ENCODE peak calls at places on chromosomes 6 and 20, in four cellular contexts. One of them, this sample, is unnamed.

GRCh38 chr20:10609276-10609675 is 64.5 kb downstream of the JAG1 start:
- DNase-seq in A549: no peak
- DNase-seq in K562: no peak
- DNase-seq in HepG2: no peak
- DNase-seq in this sample: no peak

GRCh38 chr6:138999949-139000725 is 12.1 kb upstream of the REPS1 start:
- DNase-seq in A549: no peak
- DNase-seq in K562: no peak
- DNase-seq in HepG2: no peak
- DNase-seq in this sample: no peak

GRCh38 chr6:36028088-36028886 is 679 bp downstream of the MAPK14 start:
- DNase-seq in HepG2: peak
- DNase-seq in K562: peak
- DNase-seq in A549: no peak
- DNase-seq in this sample: peak

GRCh38 chr6:73858376-73858775 is 162.4 kb downstream of the CD109 start:
- DNase-seq in HepG2: no peak
- DNase-seq in K562: no peak
- DNase-seq in A549: no peak
- DNase-seq in this sample: no peak

GRCh38 chr20:34834459-34834893 is 9.0 kb upstream of the NCOA6 start:
- DNase-seq in A549: peak
- DNase-seq in HepG2: peak
- DNase-seq in K562: peak
- DNase-seq in this sample: peak

GRCh38 chr6:133343220-133343619 is 102.1 kb downstream of the EYA4 start:
- DNase-seq in K562: no peak
- DNase-seq in A549: no peak
- DNase-seq in HepG2: no peak
- DNase-seq in this sample: no peak

GRCh38 chr20:62476074-62476838 is 461 bp upstream of the GATA5 start:
- DNase-seq in HepG2: no peak
- DNase-seq in A549: no peak
- DNase-seq in K562: peak
- DNase-seq in this sample: no peak

GRCh38 chr6:106910999-106911949 is 63.3 kb downstream of the CD24 start:
- DNase-seq in HepG2: peak
- DNase-seq in A549: no peak
- DNase-seq in K562: no peak
- DNase-seq in this sample: no peak

GRCh38 chr6:72976389-72976900 is 248.9 kb downstream of the KHDC1L start:
- DNase-seq in HepG2: no peak
- DNase-seq in K562: no peak
- DNase-seq in A549: no peak
- DNase-seq in this sample: no peak

GRCh38 chr6:160507420-160507819 is 156.7 kb downstream of the LPA start:
- DNase-seq in A549: no peak
- DNase-seq in K562: no peak
- DNase-seq in HepG2: peak
- DNase-seq in this sample: no peak

GRCh38 chr20:11155156-11155805 is 481.5 kb upstream of the JAG1 start:
- DNase-seq in HepG2: no peak
- DNase-seq in A549: no peak
- DNase-seq in K562: no peak
- DNase-seq in this sample: peak

GRCh38 chr6:15897063-15897934 is 231.6 kb upstream of the MYLIP start:
- DNase-seq in K562: peak
- DNase-seq in A549: no peak
- DNase-seq in HepG2: no peak
- DNase-seq in this sample: peak

GRCh38 chr20:63686094-63686491 is 10.4 kb upstream of the TNFRSF6B start:
- DNase-seq in HepG2: no peak
- DNase-seq in K562: no peak
- DNase-seq in A549: no peak
- DNase-seq in this sample: no peak

GRCh38 chr20:55216525-55217242 is 741.3 kb downstream of the DOK5 start:
- DNase-seq in K562: no peak
- DNase-seq in HepG2: no peak
- DNase-seq in A549: no peak
- DNase-seq in this sample: no peak

GRCh38 chr20:58524814-58525213 is 9.6 kb upstream of the APCDD1L start:
- DNase-seq in HepG2: no peak
- DNase-seq in A549: no peak
- DNase-seq in K562: no peak
- DNase-seq in this sample: no peak

GRCh38 chr6:69416739-69417138 is 380.1 kb downstream of the LMBRD1 start:
- DNase-seq in K562: no peak
- DNase-seq in HepG2: no peak
- DNase-seq in A549: no peak
- DNase-seq in this sample: no peak

GRCh38 chr20:55014766-55015165 is 539.4 kb downstream of the DOK5 start:
- DNase-seq in HepG2: no peak
- DNase-seq in A549: no peak
- DNase-seq in K562: no peak
- DNase-seq in this sample: no peak

GRCh38 chr6:99036672-99037071 is 88.9 kb upstream of the FBXL4 start:
- DNase-seq in HepG2: no peak
- DNase-seq in A549: no peak
- DNase-seq in K562: no peak
- DNase-seq in this sample: no peak

GRCh38 chr20:57462781-57463180 is 62.2 kb downstream of the CTCFL start:
- DNase-seq in K562: no peak
- DNase-seq in A549: no peak
- DNase-seq in HepG2: no peak
- DNase-seq in this sample: no peak

GRCh38 chr20:50969416-50969815 is 10.8 kb downstream of the MOCS3 start:
- DNase-seq in A549: no peak
- DNase-seq in HepG2: no peak
- DNase-seq in K562: no peak
- DNase-seq in this sample: no peak

GRCh38 chr6:122778334-122778733 is 1.2 kb upstream of the FABP7 start:
- DNase-seq in HepG2: no peak
- DNase-seq in A549: no peak
- DNase-seq in K562: no peak
- DNase-seq in this sample: no peak

GRCh38 chr20:43955244-43956191 is 40.9 kb downstream of the TOX2 start:
- DNase-seq in HepG2: no peak
- DNase-seq in K562: no peak
- DNase-seq in A549: peak
- DNase-seq in this sample: peak

GRCh38 chr20:49982346-49983122 is at the start of gene SNAI1:
- DNase-seq in K562: peak
- DNase-seq in HepG2: peak
- DNase-seq in A549: peak
- DNase-seq in this sample: peak

GRCh38 chr6:150282806-150283205 is 86.0 kb upstream of the IYD start:
- DNase-seq in HepG2: no peak
- DNase-seq in K562: no peak
- DNase-seq in A549: no peak
- DNase-seq in this sample: no peak

GRCh38 chr6:138722425-138723371 is 50.9 kb upstream of the CCDC28A start:
- DNase-seq in HepG2: peak
- DNase-seq in K562: no peak
- DNase-seq in A549: no peak
- DNase-seq in this sample: peak

GRCh38 chr6:93786474-93787330 is 367.3 kb upstream of the EPHA7 start:
- DNase-seq in HepG2: no peak
- DNase-seq in A549: no peak
- DNase-seq in K562: no peak
- DNase-seq in this sample: peak

GRCh38 chr6:142680308-142680707 is 264.7 kb downstream of the HIVEP2 start:
- DNase-seq in A549: no peak
- DNase-seq in K562: no peak
- DNase-seq in HepG2: no peak
- DNase-seq in this sample: peak

GRCh38 chr6:91704531-91704930 is 1117.7 kb upstream of the MAP3K7 start:
- DNase-seq in HepG2: no peak
- DNase-seq in K562: no peak
- DNase-seq in A549: no peak
- DNase-seq in this sample: no peak

GRCh38 chr20:37935435-37935834 is 32.5 kb downstream of the VSTM2L start:
- DNase-seq in A549: no peak
- DNase-seq in K562: no peak
- DNase-seq in HepG2: no peak
- DNase-seq in this sample: no peak

GRCh38 chr6:64250126-64250525 is 614.5 kb downstream of the PHF3 start:
- DNase-seq in K562: no peak
- DNase-seq in HepG2: no peak
- DNase-seq in A549: no peak
- DNase-seq in this sample: no peak

GRCh38 chr6:149015877-149016525 is 269.2 kb downstream of the UST start:
- DNase-seq in K562: no peak
- DNase-seq in HepG2: no peak
- DNase-seq in A549: no peak
- DNase-seq in this sample: no peak

GRCh38 chr6:170470673-170471072 is 82.4 kb downstream of the PSMB1 start:
- DNase-seq in A549: no peak
- DNase-seq in HepG2: no peak
- DNase-seq in K562: no peak
- DNase-seq in this sample: no peak

GRCh38 chr6:52517502-52518278 is 59.2 kb downstream of the TRAM2 start:
- DNase-seq in K562: peak
- DNase-seq in HepG2: peak
- DNase-seq in A549: peak
- DNase-seq in this sample: peak

GRCh38 chr6:137223370-137224131 is 4.4 kb upstream of the IFNGR1 start:
- DNase-seq in A549: no peak
- DNase-seq in HepG2: peak
- DNase-seq in K562: peak
- DNase-seq in this sample: peak

GRCh38 chr20:13799040-13799439 is 14.2 kb downstream of the NDUFAF5 start:
- DNase-seq in HepG2: no peak
- DNase-seq in A549: no peak
- DNase-seq in K562: no peak
- DNase-seq in this sample: no peak

GRCh38 chr6:3316363-3316762 is 57.6 kb downstream of the PSMG4 start:
- DNase-seq in HepG2: no peak
- DNase-seq in K562: no peak
- DNase-seq in A549: no peak
- DNase-seq in this sample: no peak

DNA sequence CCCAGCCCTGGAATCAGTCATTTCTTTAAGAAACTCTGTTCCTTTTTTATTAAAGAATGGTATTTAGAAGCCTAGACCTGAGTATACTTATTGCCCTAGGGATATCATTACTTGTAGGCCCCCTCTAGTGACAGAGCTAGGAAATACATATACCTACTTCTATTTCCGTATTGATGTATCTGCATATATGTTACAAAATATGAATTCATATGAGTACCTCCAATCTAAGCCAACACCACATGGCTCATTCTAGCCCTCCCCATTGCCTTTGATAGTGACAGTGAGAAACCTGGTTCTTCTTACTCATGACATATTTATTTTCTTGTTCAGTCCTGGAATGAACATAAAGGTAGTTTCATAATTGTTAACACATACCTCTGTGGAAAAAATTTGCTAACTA is 137.2 kb downstream of the FARS2 start:
- DNase-seq in K562: peak
- DNase-seq in HepG2: peak
- DNase-seq in A549: peak
- DNase-seq in this sample: peak
- TF ChIP-seq MYC in K562: no peak
- TF ChIP-seq MYC in HepG2: no peak
- TF ChIP-seq MYC in A549: no peak
- TF ChIP-seq MYC in this sample: no peak

GRCh38 chr6:38012573-38012972 is 193.0 kb downstream of the ZFAND3 start:
- DNase-seq in K562: peak
- DNase-seq in HepG2: peak
- DNase-seq in A549: peak
- DNase-seq in this sample: peak
- TF ChIP-seq JUN in K562: no peak
- TF ChIP-seq JUN in HepG2: no peak
- TF ChIP-seq JUN in A549: no peak
- TF ChIP-seq JUN in this sample: no peak

GRCh38 chr6:9583946-9584345 is 830.9 kb downstream of the TFAP2A start:
- DNase-seq in A549: no peak
- DNase-seq in K562: no peak
- DNase-seq in HepG2: no peak
- DNase-seq in this sample: peak
- TF ChIP-seq MYC in A549: no peak
- TF ChIP-seq MYC in K562: no peak
- TF ChIP-seq MYC in HepG2: no peak
- TF ChIP-seq MYC in this sample: no peak

GRCh38 chr6:166221040-166221439 is 53.4 kb upstream of the TBXT start:
- DNase-seq in HepG2: no peak
- DNase-seq in K562: no peak
- DNase-seq in A549: no peak
- DNase-seq in this sample: no peak
- TF ChIP-seq JUN in HepG2: no peak
- TF ChIP-seq JUN in K562: no peak
- TF ChIP-seq JUN in A549: no peak
- TF ChIP-seq JUN in this sample: no peak

GRCh38 chr6:2102316-2102883 is 143.0 kb downstream of the GMDS start:
- DNase-seq in K562: no peak
- DNase-seq in A549: no peak
- DNase-seq in HepG2: no peak
- DNase-seq in this sample: peak
- TF ChIP-seq MYC in K562: no peak
- TF ChIP-seq MYC in A549: no peak
- TF ChIP-seq MYC in HepG2: no peak
- TF ChIP-seq MYC in this sample: no peak

GRCh38 chr20:60152792-60153191 is 194.6 kb downstream of the CDH26 start:
- DNase-seq in A549: no peak
- DNase-seq in HepG2: no peak
- DNase-seq in K562: no peak
- DNase-seq in this sample: no peak
- TF ChIP-seq JUN in A549: no peak
- TF ChIP-seq JUN in HepG2: no peak
- TF ChIP-seq JUN in K562: no peak
- TF ChIP-seq JUN in this sample: no peak

GRCh38 chr20:8524716-8525343 is 392.8 kb downstream of the PLCB1 start:
- DNase-seq in HepG2: no peak
- DNase-seq in A549: no peak
- DNase-seq in K562: no peak
- DNase-seq in this sample: no peak

GRCh38 chr20:8523684-8524083 is 391.6 kb downstream of the PLCB1 start:
- DNase-seq in K562: no peak
- DNase-seq in HepG2: no peak
- DNase-seq in A549: no peak
- DNase-seq in this sample: no peak

GRCh38 chr20:8532169-8532568 is 400.1 kb downstream of the PLCB1 start:
- DNase-seq in K562: no peak
- DNase-seq in A549: no peak
- DNase-seq in HepG2: no peak
- DNase-seq in this sample: no peak

GRCh38 chr20:8530022-8530421 is 398.0 kb downstream of the PLCB1 start:
- DNase-seq in K562: no peak
- DNase-seq in HepG2: no peak
- DNase-seq in A549: no peak
- DNase-seq in this sample: no peak

GRCh38 chr20:8527998-8528397 is 395.9 kb downstream of the PLCB1 start:
- DNase-seq in A549: no peak
- DNase-seq in HepG2: no peak
- DNase-seq in K562: no peak
- DNase-seq in this sample: peak
- TF ChIP-seq MYC in A549: no peak
- TF ChIP-seq MYC in HepG2: no peak
- TF ChIP-seq MYC in K562: no peak
- TF ChIP-seq MYC in this sample: no peak